ENCODE peak calls at places on chromosomes 5 and 9, in six cellular contexts. One of them, this sample, is unnamed.

GRCh38 chr9:101119206-101119819 is 90.8 kb downstream of the PLPPR1 start:
- DNase-seq in GM12878: no peak
- DNase-seq in HCT116: peak
- DNase-seq in transverse colon: peak
- DNase-seq in GM12891: peak
- DNase-seq in breast epithelium: no peak
- DNase-seq in this sample: no peak

GRCh38 chr9:92807031-92807756 is 42.6 kb upstream of the BICD2 start:
- DNase-seq in breast epithelium: no peak
- DNase-seq in GM12891: no peak
- DNase-seq in HCT116: no peak
- DNase-seq in transverse colon: no peak
- DNase-seq in GM12878: no peak
- DNase-seq in this sample: no peak

GRCh38 chr5:172786736-172787462 is 15.9 kb upstream of the DUSP1 start:
- DNase-seq in breast epithelium: no peak
- DNase-seq in transverse colon: no peak
- DNase-seq in GM12878: no peak
- DNase-seq in HCT116: no peak
- DNase-seq in GM12891: no peak
- DNase-seq in this sample: no peak

GRCh38 chr9:14770592-14770991 is 48.1 kb upstream of the CER1 start:
- DNase-seq in GM12878: no peak
- DNase-seq in breast epithelium: no peak
- DNase-seq in HCT116: no peak
- DNase-seq in GM12891: no peak
- DNase-seq in transverse colon: no peak
- DNase-seq in this sample: no peak

GRCh38 chr5:6873359-6873758 is 160.1 kb downstream of the TENT4A start:
- DNase-seq in GM12891: no peak
- DNase-seq in transverse colon: no peak
- DNase-seq in HCT116: no peak
- DNase-seq in breast epithelium: no peak
- DNase-seq in GM12878: no peak
- DNase-seq in this sample: no peak

GRCh38 chr5:124747770-124748686 is 1.6 kb upstream of the ZNF608 start:
- DNase-seq in HCT116: no peak
- DNase-seq in transverse colon: no peak
- DNase-seq in GM12878: peak
- DNase-seq in GM12891: no peak
- DNase-seq in breast epithelium: no peak
- DNase-seq in this sample: no peak

GRCh38 chr5:159449925-159450324 is 119.6 kb upstream of the IL12B start:
- DNase-seq in GM12891: no peak
- DNase-seq in breast epithelium: no peak
- DNase-seq in HCT116: peak
- DNase-seq in transverse colon: no peak
- DNase-seq in GM12878: no peak
- DNase-seq in this sample: no peak

GRCh38 chr9:91364005-91364404 is 2.3 kb upstream of the AUH start:
- DNase-seq in breast epithelium: no peak
- DNase-seq in GM12891: no peak
- DNase-seq in HCT116: no peak
- DNase-seq in GM12878: no peak
- DNase-seq in transverse colon: no peak
- DNase-seq in this sample: no peak

GRCh38 chr5:35990524-35990923 is 666 bp downstream of the UGT3A1 start:
- DNase-seq in GM12891: no peak
- DNase-seq in GM12878: no peak
- DNase-seq in transverse colon: no peak
- DNase-seq in HCT116: no peak
- DNase-seq in breast epithelium: no peak
- DNase-seq in this sample: no peak

GRCh38 chr5:123099514-123100151 is 10.6 kb downstream of the PRDM6 start:
- DNase-seq in HCT116: peak
- DNase-seq in GM12878: no peak
- DNase-seq in transverse colon: no peak
- DNase-seq in GM12891: no peak
- DNase-seq in breast epithelium: no peak
- DNase-seq in this sample: no peak

GRCh38 chr9:99059074-99059894 is 45.6 kb upstream of the TGFBR1 start:
- DNase-seq in breast epithelium: no peak
- DNase-seq in HCT116: no peak
- DNase-seq in transverse colon: peak
- DNase-seq in GM12878: peak
- DNase-seq in GM12891: peak
- DNase-seq in this sample: peak

GRCh38 chr5:946720-947625 is 54.3 kb downstream of the TRIP13 start:
- DNase-seq in GM12891: no peak
- DNase-seq in HCT116: no peak
- DNase-seq in transverse colon: no peak
- DNase-seq in breast epithelium: no peak
- DNase-seq in GM12878: no peak
- DNase-seq in this sample: no peak

GRCh38 chr9:114799441-114799840 is 6.4 kb downstream of the TNFSF15 start:
- DNase-seq in HCT116: no peak
- DNase-seq in GM12891: no peak
- DNase-seq in breast epithelium: no peak
- DNase-seq in GM12878: no peak
- DNase-seq in transverse colon: no peak
- DNase-seq in this sample: no peak

GRCh38 chr5:159091051-159091450 is 8.7 kb downstream of the EBF1 start:
- DNase-seq in breast epithelium: no peak
- DNase-seq in GM12891: no peak
- DNase-seq in HCT116: no peak
- DNase-seq in transverse colon: no peak
- DNase-seq in GM12878: no peak
- DNase-seq in this sample: no peak

GRCh38 chr5:40043916-40044315 is 619.1 kb upstream of the DAB2 start:
- DNase-seq in transverse colon: peak
- DNase-seq in GM12878: no peak
- DNase-seq in GM12891: no peak
- DNase-seq in HCT116: no peak
- DNase-seq in breast epithelium: no peak
- DNase-seq in this sample: no peak

GRCh38 chr9:12882430-12882829 is 107.6 kb downstream of the LURAP1L start:
- DNase-seq in GM12878: no peak
- DNase-seq in GM12891: no peak
- DNase-seq in breast epithelium: no peak
- DNase-seq in transverse colon: no peak
- DNase-seq in HCT116: no peak
- DNase-seq in this sample: no peak

GRCh38 chr5:160802567-160802966 is 49.4 kb downstream of the ATP10B start:
- DNase-seq in breast epithelium: no peak
- DNase-seq in HCT116: no peak
- DNase-seq in GM12891: no peak
- DNase-seq in transverse colon: peak
- DNase-seq in GM12878: no peak
- DNase-seq in this sample: no peak

GRCh38 chr9:89993678-89994630 is 389.1 kb downstream of the GADD45G start:
- DNase-seq in HCT116: no peak
- DNase-seq in transverse colon: peak
- DNase-seq in GM12878: no peak
- DNase-seq in breast epithelium: no peak
- DNase-seq in GM12891: no peak
- DNase-seq in this sample: no peak

GRCh38 chr5:160291467-160291866 is 20.9 kb downstream of the CCNJL start:
- DNase-seq in GM12891: no peak
- DNase-seq in HCT116: no peak
- DNase-seq in transverse colon: no peak
- DNase-seq in breast epithelium: peak
- DNase-seq in GM12878: no peak
- DNase-seq in this sample: no peak

GRCh38 chr9:4796988-4797956 is 4.5 kb downstream of the RCL1 start:
- DNase-seq in GM12891: no peak
- DNase-seq in HCT116: peak
- DNase-seq in transverse colon: no peak
- DNase-seq in breast epithelium: no peak
- DNase-seq in GM12878: no peak
- DNase-seq in this sample: no peak

GRCh38 chr5:172789687-172790495 is 18.9 kb upstream of the DUSP1 start:
- DNase-seq in HCT116: no peak
- DNase-seq in transverse colon: no peak
- DNase-seq in GM12878: no peak
- DNase-seq in GM12891: no peak
- DNase-seq in breast epithelium: no peak
- DNase-seq in this sample: no peak

GRCh38 chr5:74919487-74919886 is 53.3 kb upstream of the FAM169A start:
- DNase-seq in GM12891: no peak
- DNase-seq in transverse colon: no peak
- DNase-seq in breast epithelium: no peak
- DNase-seq in GM12878: no peak
- DNase-seq in HCT116: peak
- DNase-seq in this sample: no peak

GRCh38 chr5:96699186-96699820 is 37.1 kb downstream of the CAST start:
- DNase-seq in transverse colon: no peak
- DNase-seq in GM12891: no peak
- DNase-seq in breast epithelium: no peak
- DNase-seq in HCT116: no peak
- DNase-seq in GM12878: no peak
- DNase-seq in this sample: no peak

GRCh38 chr9:96203867-96204412 is 98.0 kb downstream of the HSD17B3 start:
- DNase-seq in GM12878: no peak
- DNase-seq in transverse colon: no peak
- DNase-seq in HCT116: no peak
- DNase-seq in GM12891: no peak
- DNase-seq in breast epithelium: no peak
- DNase-seq in this sample: no peak

GRCh38 chr9:4579011-4579410 is 83.1 kb upstream of the PLPP6 start:
- DNase-seq in HCT116: no peak
- DNase-seq in transverse colon: no peak
- DNase-seq in GM12878: no peak
- DNase-seq in breast epithelium: no peak
- DNase-seq in GM12891: no peak
- DNase-seq in this sample: no peak

GRCh38 chr5:77012601-77013000 is 17.6 kb upstream of the AGGF1 start:
- DNase-seq in breast epithelium: no peak
- DNase-seq in HCT116: no peak
- DNase-seq in transverse colon: no peak
- DNase-seq in GM12891: no peak
- DNase-seq in GM12878: no peak
- DNase-seq in this sample: no peak

GRCh38 chr5:158967566-158967965 is 132.2 kb downstream of the EBF1 start:
- DNase-seq in transverse colon: no peak
- DNase-seq in HCT116: no peak
- DNase-seq in GM12878: no peak
- DNase-seq in GM12891: no peak
- DNase-seq in breast epithelium: no peak
- DNase-seq in this sample: no peak

GRCh38 chr5:156322666-156323065 is 4.3 kb upstream of the SGCD start:
- DNase-seq in GM12878: no peak
- DNase-seq in GM12891: no peak
- DNase-seq in transverse colon: no peak
- DNase-seq in HCT116: no peak
- DNase-seq in breast epithelium: no peak
- DNase-seq in this sample: no peak
- TF ChIP-seq POLR2A in GM12878: no peak
- TF ChIP-seq POLR2A in GM12891: no peak
- TF ChIP-seq POLR2A in transverse colon: no peak
- TF ChIP-seq POLR2A in HCT116: no peak
- TF ChIP-seq POLR2A in breast epithelium: no peak
- TF ChIP-seq POLR2A in this sample: no peak

GRCh38 chr9:104386020-104386419 is 118.0 kb upstream of the OR13F1 start:
- DNase-seq in breast epithelium: no peak
- DNase-seq in transverse colon: no peak
- DNase-seq in HCT116: no peak
- DNase-seq in GM12878: no peak
- DNase-seq in GM12891: no peak
- DNase-seq in this sample: no peak

GRCh38 chr9:104388071-104388470 is 116.0 kb upstream of the OR13F1 start:
- DNase-seq in HCT116: no peak
- DNase-seq in transverse colon: no peak
- DNase-seq in GM12878: no peak
- DNase-seq in breast epithelium: no peak
- DNase-seq in GM12891: no peak
- DNase-seq in this sample: no peak

GRCh38 chr9:104386425-104387069 is 117.5 kb upstream of the OR13F1 start:
- DNase-seq in GM12878: no peak
- DNase-seq in HCT116: peak
- DNase-seq in breast epithelium: no peak
- DNase-seq in transverse colon: no peak
- DNase-seq in GM12891: no peak
- DNase-seq in this sample: no peak
- TF ChIP-seq POLR2AphosphoS5 in GM12878: no peak
- TF ChIP-seq POLR2AphosphoS5 in HCT116: no peak
- TF ChIP-seq POLR2AphosphoS5 in breast epithelium: no peak
- TF ChIP-seq POLR2AphosphoS5 in transverse colon: no peak
- TF ChIP-seq POLR2AphosphoS5 in GM12891: no peak
- TF ChIP-seq POLR2AphosphoS5 in this sample: no peak

GRCh38 chr9:136940526-136941230 is 3.9 kb downstream of the FBXW5 start:
- DNase-seq in GM12878: no peak
- DNase-seq in HCT116: no peak
- DNase-seq in GM12891: no peak
- DNase-seq in transverse colon: no peak
- DNase-seq in breast epithelium: no peak
- DNase-seq in this sample: no peak

GRCh38 chr9:136942112-136942880 is 2.2 kb downstream of the FBXW5 start:
- DNase-seq in breast epithelium: no peak
- DNase-seq in GM12878: no peak
- DNase-seq in transverse colon: no peak
- DNase-seq in HCT116: no peak
- DNase-seq in GM12891: no peak
- DNase-seq in this sample: no peak

GRCh38 chr9:136939431-136939995 is 5.0 kb downstream of the FBXW5 start:
- DNase-seq in HCT116: no peak
- DNase-seq in GM12878: no peak
- DNase-seq in GM12891: no peak
- DNase-seq in breast epithelium: no peak
- DNase-seq in transverse colon: no peak
- DNase-seq in this sample: no peak

GRCh38 chr9:136941231-136942111 is 3.1 kb downstream of the FBXW5 start:
- DNase-seq in HCT116: no peak
- DNase-seq in GM12891: no peak
- DNase-seq in transverse colon: no peak
- DNase-seq in GM12878: no peak
- DNase-seq in breast epithelium: no peak
- DNase-seq in this sample: no peak

DNA sequence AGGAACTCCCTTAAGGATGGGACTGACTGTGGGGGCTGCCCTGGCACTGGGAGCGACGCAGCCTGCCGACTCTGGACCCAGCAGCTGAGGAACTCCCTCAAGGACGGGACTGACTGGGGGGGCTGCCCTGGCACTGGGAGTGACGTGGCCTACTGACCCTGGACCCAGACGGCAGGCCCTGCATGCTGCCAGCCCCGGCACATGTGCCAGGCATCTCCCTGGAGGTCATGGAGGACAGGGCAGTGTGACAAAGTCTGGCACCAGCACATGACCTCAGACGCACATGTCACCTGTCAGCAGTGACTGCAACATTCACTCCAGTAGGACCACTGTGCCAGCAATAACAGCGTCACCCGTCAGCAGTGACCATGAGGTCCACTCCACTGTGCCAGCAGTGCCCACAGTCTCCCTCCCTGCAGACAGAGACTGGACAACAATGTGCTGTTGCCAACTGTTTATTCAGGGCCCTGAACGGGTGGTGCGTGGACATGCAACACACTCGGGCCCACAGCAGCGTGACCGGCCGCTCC is 4.5 kb downstream of the FBXW5 start:
- DNase-seq in breast epithelium: no peak
- DNase-seq in HCT116: no peak
- DNase-seq in transverse colon: no peak
- DNase-seq in GM12878: no peak
- DNase-seq in GM12891: no peak
- DNase-seq in this sample: no peak
- TF ChIP-seq POLR2A in breast epithelium: no peak
- TF ChIP-seq POLR2A in HCT116: no peak
- TF ChIP-seq POLR2A in transverse colon: no peak
- TF ChIP-seq POLR2A in GM12878: no peak
- TF ChIP-seq POLR2A in GM12891: no peak
- TF ChIP-seq POLR2A in this sample: no peak

GRCh38 chr5:141529002-141529401 is 40.1 kb downstream of the PCDHGC5 start:
- DNase-seq in breast epithelium: no peak
- DNase-seq in HCT116: no peak
- DNase-seq in transverse colon: no peak
- DNase-seq in GM12878: no peak
- DNase-seq in GM12891: no peak
- DNase-seq in this sample: no peak
- TF ChIP-seq POLR2AphosphoS5 in breast epithelium: no peak
- TF ChIP-seq POLR2AphosphoS5 in HCT116: no peak
- TF ChIP-seq POLR2AphosphoS5 in transverse colon: no peak
- TF ChIP-seq POLR2AphosphoS5 in GM12878: no peak
- TF ChIP-seq POLR2AphosphoS5 in GM12891: no peak
- TF ChIP-seq POLR2AphosphoS5 in this sample: no peak